ENCODE peak calls at places on chromosomes 11 and 22, in four cellular contexts. D is non-pigmented ciliary epithelial cell, W is hepatocyte, M is amniotic stem cell. G is an unnamed sample.

GRCh38 chr22:32801436-32802290 is at the start of gene TIMP3:
- DNase-seq in D (no peak), W (peak; percentile 89), M (peak; percentile 64), G (peak; percentile 90)

GRCh38 chr11:70532728-70533127 is 134.4 kb downstream of the CTTN start:
- DNase-seq in D (no peak), W (no peak), M (no peak), G (no peak)

GRCh38 chr22:42294034-42294985 is 23.9 kb upstream of the TCF20 start:
- DNase-seq in D (no peak), W (peak; percentile 84), M (no peak), G (peak; percentile 56)

GRCh38 chr22:32473388-32473952 is 1.1 kb upstream of the FBXO7 start:
- DNase-seq in D (no peak), W (peak; percentile 55), M (peak; percentile 58), G (peak; percentile 77)

GRCh38 chr11:61873588-61874459 is 17.5 kb downstream of the FADS3 start:
- DNase-seq in D (no peak), W (no peak), M (no peak), G (no peak)

GRCh38 chr11:28010001-28010400 is 98.0 kb downstream of the KIF18A start:
- DNase-seq in D (no peak), W (no peak), M (no peak), G (no peak)

GRCh38 chr11:72821920-72822799 is 7.9 kb downstream of the ATG16L2 start:
- DNase-seq in D (no peak), W (peak; percentile 97), M (peak; percentile 65), G (peak; percentile 91)

GRCh38 chr11:120568572-120569307 is 57.2 kb downstream of the GRIK4 start:
- DNase-seq in D (no peak), W (no peak), M (no peak), G (no peak)

GRCh38 chr11:44923796-44924195 is 26.9 kb downstream of the TP53I11 start:
- DNase-seq in D (no peak), W (no peak), M (no peak), G (no peak)

GRCh38 chr11:77421041-77421723 is 52.7 kb downstream of the PAK1 start:
- DNase-seq in D (no peak), W (no peak), M (no peak), G (no peak)

GRCh38 chr11:119480375-119481020 is 57.5 kb upstream of the THY1 start:
- DNase-seq in D (no peak), W (no peak), M (no peak), G (no peak)

GRCh38 chr11:133331031-133331430 is 201.3 kb downstream of the OPCML start:
- DNase-seq in D (no peak), W (no peak), M (no peak), G (no peak)

GRCh38 chr11:62669420-62670161 is 1.9 kb upstream of the UQCC3 start:
- DNase-seq in D (no peak), W (no peak), M (no peak), G (no peak)

GRCh38 chr11:11620251-11620965 is 1.4 kb downstream of the GALNT18 start:
- DNase-seq in D (no peak), W (peak; percentile 60), M (no peak), G (peak; percentile 44)

GRCh38 chr11:61616443-61616842 is 35.6 kb upstream of the SYT7 start:
- DNase-seq in D (no peak), W (no peak), M (no peak), G (peak; percentile 58)

GRCh38 chr11:43547900-43548381 is 132.6 kb upstream of the HSD17B12 start:
- DNase-seq in D (no peak), W (peak; percentile 68), M (no peak), G (no peak)

GRCh38 chr11:82557274-82557673 is 176.4 kb downstream of the FAM181B start:
- DNase-seq in D (no peak), W (no peak), M (no peak), G (no peak)

GRCh38 chr11:26285593-26285992 is 46.3 kb upstream of the ANO3 start:
- DNase-seq in D (no peak), W (no peak), M (no peak), G (no peak)

GRCh38 chr11:93005239-93005638 is 35.8 kb downstream of the MTNR1B start:
- DNase-seq in D (no peak), W (no peak), M (no peak), G (no peak)

GRCh38 chr11:74069146-74070046 is 60.5 kb upstream of the UCP3 start:
- DNase-seq in D (no peak), W (peak; percentile 13), M (no peak), G (no peak)

GRCh38 chr22:28894320-28894719 is 10.9 kb downstream of the ZNRF3 start:
- DNase-seq in D (no peak), W (no peak), M (no peak), G (no peak)

GRCh38 chr22:46931414-46931813 is 169.0 kb downstream of the TBC1D22A start:
- DNase-seq in D (no peak), W (peak; percentile 34), M (no peak), G (peak; percentile 21)

GRCh38 chr11:13525257-13525656 is 29.5 kb upstream of the PTH start:
- DNase-seq in D (no peak), W (no peak), M (no peak), G (no peak)

GRCh38 chr11:44621140-44621681 is 55.7 kb downstream of the CD82 start:
- DNase-seq in D (no peak), W (peak; percentile 88), M (peak; percentile 36), G (peak; percentile 64)